ENCODE peak calls at places on chromosomes 16 and 17, in eight cellular contexts. J is kidney epithelial cell; C is upper lobe of right lung; L is effector memory CD4-positive, alpha-beta T cell; N is lower lobe of right lung; U is AG04450; M is bronchial epithelial cell; S is thoracic aorta. R is an unnamed sample.

GRCh38 chr16:72033437-72033836 is 20.9 kb upstream of the HP start:
- DNase-seq in L (no peak), N (no peak), S (no peak), U (no peak), C (no peak), J (no peak), M (no peak), R (no peak)

GRCh38 chr16:14629612-14629918 is 495 bp downstream of the PARN start:
- DNase-seq in U (no peak), N (no peak), M (no peak), C (no peak), S (no peak), J (no peak), L (peak; percentile 0), R (no peak)

GRCh38 chr17:51643702-51644490 is 383.6 kb downstream of the UTP18 start:
- DNase-seq in M (peak; percentile 76), U (no peak), C (no peak), N (no peak), L (no peak), S (no peak), J (no peak), R (no peak)

GRCh38 chr17:82740906-82741759 is 5.7 kb downstream of the FN3K start:
- DNase-seq in N (peak; percentile 18), S (no peak), M (peak; percentile 80), U (no peak), L (no peak), C (no peak), J (no peak), R (no peak)

GRCh38 chr17:43740541-43740940 is 18.1 kb downstream of the SOST start:
- DNase-seq in M (peak; percentile 55), S (no peak), N (no peak), C (no peak), J (no peak), U (no peak), L (no peak), R (no peak)

GRCh38 chr17:31857920-31858646 is 961 bp downstream of the COPRS start:
- DNase-seq in N (no peak), L (no peak), S (no peak), J (no peak), U (no peak), C (no peak), M (peak; percentile 20), R (no peak)

GRCh38 chr17:82424001-82424862 is 5.8 kb upstream of the OGFOD3 start:
- DNase-seq in N (no peak), C (no peak), S (no peak), M (peak; percentile 9), J (no peak), U (no peak), L (peak; percentile 22), R (no peak)

GRCh38 chr17:11627301-11627700 is 29.0 kb downstream of the DNAH9 start:
- DNase-seq in J (no peak), N (no peak), U (no peak), M (no peak), C (no peak), L (no peak), S (no peak), R (no peak)

GRCh38 chr17:81429353-81429774 is 34.1 kb downstream of the BAHCC1 start:
- DNase-seq in N (peak; percentile 82), M (peak; percentile 39), C (peak; percentile 89), S (no peak), L (no peak), U (peak; percentile 42), J (no peak), R (peak; percentile 57)

GRCh38 chr17:66431910-66432309 is 129.5 kb downstream of the PRKCA start:
- DNase-seq in M (peak; percentile 88), U (peak; percentile 52), J (no peak), S (no peak), C (no peak), N (no peak), L (no peak), R (peak; percentile 44)

GRCh38 chr17:34299918-34300600 is 14.5 kb downstream of the CCL11 start:
- DNase-seq in S (no peak), J (no peak), M (peak; percentile 87), N (no peak), U (no peak), L (no peak), C (no peak), R (peak; percentile 52)

GRCh38 chr16:982152-983043 is 828 bp downstream of the SOX8 start:
- DNase-seq in J (no peak), N (no peak), U (no peak), C (no peak), L (no peak), M (no peak), S (no peak), R (no peak)

GRCh38 chr16:87369796-87370719 is 13.5 kb downstream of the FBXO31 start:
- DNase-seq in M (no peak), S (no peak), U (no peak), C (no peak), N (peak; percentile 24), L (no peak), J (no peak), R (no peak)

GRCh38 chr17:76688165-76688622 is 22.6 kb downstream of the MXRA7 start:
- DNase-seq in L (no peak), U (no peak), C (no peak), S (no peak), M (no peak), N (no peak), J (no peak), R (no peak)

GRCh38 chr17:6953689-6954088 is 42.2 kb upstream of the ALOX12 start:
- DNase-seq in U (no peak), C (no peak), M (peak; percentile 12), J (no peak), N (no peak), S (no peak), L (no peak), R (no peak)

GRCh38 chr16:159136-159849 is 6.5 kb upstream of the HBM start:
- DNase-seq in L (no peak), C (no peak), S (no peak), U (no peak), J (no peak), N (no peak), M (no peak), R (no peak)

GRCh38 chr17:54099221-54099620 is 276.5 kb downstream of the KIF2B start:
- DNase-seq in J (no peak), U (no peak), C (no peak), S (no peak), L (no peak), M (no peak), N (no peak), R (no peak)

GRCh38 chr16:10859650-10860049 is 17.4 kb upstream of the CIITA start:
- DNase-seq in J (no peak), L (no peak), U (no peak), S (no peak), C (no peak), N (no peak), M (peak; percentile 87), R (no peak)

DNA sequence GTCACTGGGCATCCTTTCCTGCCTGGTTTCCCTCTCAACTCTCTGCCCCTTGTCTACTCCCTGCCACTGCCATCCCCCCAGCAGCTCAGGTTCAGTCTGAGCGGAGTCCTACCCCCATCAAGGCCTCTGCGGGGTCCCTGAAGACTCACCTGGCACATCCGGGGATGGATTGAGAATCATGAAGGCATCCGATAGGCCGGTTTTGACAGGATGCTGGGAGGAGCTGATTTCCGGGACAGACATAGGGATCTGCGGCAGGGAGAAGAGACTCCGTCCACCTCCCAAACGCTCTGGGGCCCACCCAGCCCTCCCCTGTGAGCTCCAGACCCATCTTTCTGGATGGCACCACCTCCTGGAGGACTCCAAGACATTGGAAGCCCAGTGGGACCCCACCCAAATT is 45.7 kb downstream of the PLXDC1 start:
- DNase-seq in L (no peak), J (no peak), U (no peak), C (no peak), S (no peak), M (no peak), N (no peak), R (no peak)
- H3K4me3 ChIP-seq in L (no peak overlapping the region), J (no peak overlapping the region), U (no peak overlapping the region), C (no peak overlapping the region), S (no peak overlapping the region), M (no peak overlapping the region), N (no peak overlapping the region), R (no peak overlapping the region)

GRCh38 chr17:49339359-49339758 is 22.7 kb downstream of the ZNF652 start:
- DNase-seq in L (no peak), N (no peak), C (no peak), J (no peak), U (no peak), S (no peak), M (no peak), R (no peak)

GRCh38 chr17:49343273-49343672 is 18.8 kb downstream of the ZNF652 start:
- DNase-seq in J (no peak), N (no peak), S (no peak), C (no peak), M (no peak), U (no peak), L (no peak), R (no peak)

GRCh38 chr17:49344914-49345313 is 17.1 kb downstream of the ZNF652 start:
- DNase-seq in S (no peak), M (no peak), J (no peak), C (no peak), U (no peak), L (no peak), N (no peak), R (no peak)

GRCh38 chr17:49341356-49341755 is 20.7 kb downstream of the ZNF652 start:
- DNase-seq in J (no peak), M (no peak), S (no peak), C (no peak), N (no peak), U (no peak), L (no peak), R (no peak)

GRCh38 chr17:49342575-49342936 is 19.5 kb downstream of the ZNF652 start:
- DNase-seq in C (no peak), S (no peak), L (no peak), U (no peak), J (no peak), N (no peak), M (no peak), R (no peak)
- H3K4me3 ChIP-seq in C (peak overlapping the region; percentile 17), S (no peak overlapping the region), L (peak overlapping the region; percentile 22), U (no peak overlapping the region), J (no peak overlapping the region), N (peak overlapping the region; percentile 14), M (no peak overlapping the region), R (no peak overlapping the region)

DNA sequence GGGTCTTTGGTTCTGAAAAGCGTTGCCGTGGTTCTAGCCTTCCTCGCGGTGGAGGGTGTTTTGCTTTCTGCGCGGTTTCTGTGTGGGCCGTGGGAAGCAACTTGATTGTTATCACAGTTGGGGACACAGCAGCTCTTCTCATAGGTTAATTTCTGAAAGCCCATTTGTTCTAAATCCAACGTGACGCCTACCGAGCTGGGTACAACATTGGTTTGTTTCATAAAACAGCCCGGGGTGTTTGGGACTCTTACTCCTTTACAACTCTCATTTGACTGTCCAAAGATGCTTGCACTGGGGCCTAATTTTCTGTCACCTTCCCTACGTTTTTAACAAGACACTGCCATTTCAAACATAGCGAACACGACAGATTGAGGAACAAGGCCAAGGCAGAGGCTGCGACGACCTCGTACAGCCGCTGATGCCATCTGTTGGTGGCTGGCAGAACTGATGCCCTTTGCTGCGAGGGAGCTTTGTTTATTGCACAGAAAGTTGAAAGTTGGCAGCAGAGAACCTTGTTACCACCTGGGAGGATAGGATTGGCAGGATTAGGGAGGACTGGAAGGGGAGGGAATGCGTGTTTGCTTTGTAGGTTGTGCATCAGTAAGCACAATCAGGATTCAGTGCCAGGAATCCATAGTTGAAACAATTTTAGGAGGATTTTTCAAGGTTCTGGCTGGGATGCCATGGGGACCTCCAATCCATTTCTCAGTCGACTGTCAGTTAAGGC is 98.2 kb downstream of the PITPNC1 start:
- DNase-seq in N (peak; percentile 87), U (no peak), S (no peak), L (peak; percentile 73), M (peak; percentile 62), J (peak; percentile 49), C (peak; percentile 88), R (no peak)
- H3K4me3 ChIP-seq in N (no peak overlapping the region), U (no peak overlapping the region), S (peak overlapping the region; percentile 12), L (peak overlapping the region; percentile 16), M (no peak overlapping the region), J (no peak overlapping the region), C (no peak overlapping the region), R (no peak overlapping the region)

GRCh38 chr16:46883353-46883689 is 841 bp upstream of the GPT2 start:
- DNase-seq in U (no peak), S (no peak), M (no peak), J (no peak), N (no peak), L (no peak), C (no peak), R (no peak)
- H3K4me3 ChIP-seq in U (peak overlapping the region; percentile 81), S (peak overlapping the region; percentile 85), M (peak overlapping the region; percentile 81), J (peak overlapping the region; percentile 48), N (peak overlapping the region; percentile 93), L (peak overlapping the region; percentile 72), C (peak overlapping the region; percentile 91), R (peak overlapping the region; percentile 69)

R was measured in retinal pigment epithelial cell.